ENCODE peak calls at places on chromosomes 16 and 17, in eight cellular contexts. K is fibroblast of lung; A is iPS-NIHi11; U is ACHN; O is transverse colon; F is activated naive CD8-positive, alpha-beta T cell treated with anti-CD3 and anti-CD28 coated beads for 36 hours; J is naive thymus-derived CD8-positive, alpha-beta T cell; S is HS-27A. R is an unnamed sample.

GRCh38 chr17:6446516-6447100 is 2.4 kb downstream of the PIMREG start:
- DNase-seq in K (no peak), A (no peak), U (no peak), O (no peak), F (no peak), J (no peak), S (no peak), R (no peak)

GRCh38 chr16:1486551-1487390 is 2.0 kb downstream of the PTX4 start:
- DNase-seq in K (no peak), A (no peak), U (no peak), O (no peak), F (no peak), J (no peak), S (no peak), R (no peak)

GRCh38 chr16:85836706-85837582 is 37.4 kb downstream of the COX4I1 start:
- DNase-seq in K (no peak), A (no peak), U (no peak), O (no peak), F (no peak), J (no peak), S (no peak), R (no peak)

GRCh38 chr16:87189426-87189825 is 127.8 kb downstream of the C16orf95 start:
- DNase-seq in K (no peak), A (no peak), U (no peak), O (no peak), F (no peak), J (no peak), S (no peak), R (no peak)

GRCh38 chr17:48990882-48991357 is 6.3 kb upstream of the IGF2BP1 start:
- DNase-seq in K (no peak), A (no peak), U (no peak), O (no peak), F (no peak), J (no peak), S (no peak), R (no peak)

GRCh38 chr17:81429353-81429774 is 34.1 kb downstream of the BAHCC1 start:
- DNase-seq in K (peak), A (peak), U (peak), O (peak), F (no peak), J (no peak), S (no peak), R (no peak)

GRCh38 chr17:76733618-76733957 is 3.5 kb downstream of the SRSF2 start:
- DNase-seq in K (no peak), A (no peak), U (no peak), O (no peak), F (no peak), J (no peak), S (no peak), R (no peak)

GRCh38 chr16:71358464-71359031 is at the start of gene CALB2:
- DNase-seq in K (peak), A (peak), U (peak), O (peak), F (peak), J (peak), S (no peak), R (peak)

GRCh38 chr16:69105501-69106361 is at the start of gene HAS3:
- DNase-seq in K (peak), A (peak), U (peak), O (peak), F (peak), J (no peak), S (peak), R (no peak)

R was measured in GDM1.